ENCODE peak calls at places on chromosomes 12 and 14, in eight cellular contexts. S, G, Y, Q, K, N, Z and R are unnamed samples.

GRCh38 chr14:52602131-52602530 is 49.5 kb downstream of the GPR137C start:
- DNase-seq in S (no peak), G (no peak), Y (no peak), Q (no peak), K (no peak), N (no peak), Z (no peak), R (no peak)

GRCh38 chr14:52833891-52834290 is 42.5 kb upstream of the GNPNAT1 start:
- DNase-seq in S (no peak), G (no peak), Y (no peak), Q (peak; percentile 41), K (no peak), N (no peak), Z (no peak), R (no peak)

GRCh38 chr12:6158263-6158662 is 33.8 kb upstream of the VWF start:
- DNase-seq in S (no peak), G (no peak), Y (no peak), Q (no peak), K (no peak), N (peak; percentile 71), Z (peak; percentile 59), R (no peak)

GRCh38 chr12:108307006-108307405 is 32.1 kb downstream of the CMKLR1 start:
- DNase-seq in S (no peak), G (no peak), Y (no peak), Q (no peak), K (no peak), N (no peak), Z (peak; percentile 41), R (peak; percentile 93)

GRCh38 chr14:70601162-70601561 is 707 bp upstream of the MED6 start:
- DNase-seq in S (no peak), G (no peak), Y (no peak), Q (peak; percentile 87), K (no peak), N (no peak), Z (peak; percentile 41), R (peak; percentile 59)

GRCh38 chr12:6735448-6736191 is 11.8 kb downstream of the COPS7A start:
- DNase-seq in S (peak; percentile 52), G (no peak), Y (peak; percentile 65), Q (peak; percentile 63), K (peak; percentile 7), N (peak; percentile 63), Z (peak; percentile 58), R (peak; percentile 82)

GRCh38 chr14:105839425-105840265 is 313.3 kb downstream of the TMEM121 start:
- DNase-seq in S (no peak), G (peak; percentile 65), Y (no peak), Q (no peak), K (no peak), N (no peak), Z (no peak), R (no peak)

GRCh38 chr14:105086833-105087307 is 21.6 kb upstream of the GPR132 start:
- DNase-seq in S (peak; percentile 74), G (peak; percentile 94), Y (peak; percentile 81), Q (peak; percentile 76), K (peak; percentile 75), N (peak; percentile 68), Z (peak; percentile 73), R (peak; percentile 93)

GRCh38 chr14:70753518-70753953 is 55.8 kb downstream of the MAP3K9 start:
- DNase-seq in S (no peak), G (no peak), Y (no peak), Q (no peak), K (no peak), N (no peak), Z (no peak), R (no peak)

GRCh38 chr14:89293349-89293916 is 123.6 kb downstream of the FOXN3 start:
- DNase-seq in S (no peak), G (no peak), Y (no peak), Q (no peak), K (no peak), N (no peak), Z (no peak), R (no peak)

GRCh38 chr12:79371226-79371625 is 319.5 kb downstream of the PAWR start:
- DNase-seq in S (no peak), G (no peak), Y (no peak), Q (peak; percentile 57), K (no peak), N (no peak), Z (no peak), R (no peak)

GRCh38 chr12:132718644-132719043 is 8.0 kb downstream of the PGAM5 start:
- DNase-seq in S (no peak), G (no peak), Y (no peak), Q (no peak), K (no peak), N (no peak), Z (no peak), R (no peak)

GRCh38 chr12:113359133-113359938 is 949 bp downstream of the PLBD2 start:
- DNase-seq in S (peak; percentile 48), G (no peak), Y (peak; percentile 64), Q (no peak), K (no peak), N (no peak), Z (no peak), R (peak; percentile 26)

GRCh38 chr12:131249291-131250027 is 295.8 kb downstream of the ADGRD1 start:
- DNase-seq in S (no peak), G (no peak), Y (no peak), Q (no peak), K (no peak), N (no peak), Z (no peak), R (no peak)

GRCh38 chr12:49665384-49665783 is 41.8 kb downstream of the FMNL3 start:
- DNase-seq in S (no peak), G (no peak), Y (no peak), Q (no peak), K (no peak), N (no peak), Z (no peak), R (no peak)

GRCh38 chr12:46831335-46832083 is 5.7 kb upstream of the SLC38A4 start:
- DNase-seq in S (peak; percentile 25), G (no peak), Y (peak; percentile 85), Q (no peak), K (no peak), N (no peak), Z (peak; percentile 27), R (peak; percentile 44)

GRCh38 chr14:25048170-25049126 is 1.5 kb downstream of the STXBP6 start:
- DNase-seq in S (peak; percentile 59), G (no peak), Y (peak; percentile 70), Q (no peak), K (no peak), N (no peak), Z (no peak), R (peak; percentile 75)

GRCh38 chr14:35333347-35333730 is 41.2 kb downstream of the PSMA6 start:
- DNase-seq in S (no peak), G (no peak), Y (no peak), Q (no peak), K (no peak), N (no peak), Z (no peak), R (no peak)
- H3K4me3 ChIP-seq in S (no peak overlapping the region), G (no peak overlapping the region), Y (no peak overlapping the region), Q (no peak overlapping the region), K (peak overlapping the region; percentile 7), N (no peak overlapping the region), Z (no peak overlapping the region), R (no peak overlapping the region)

DNA sequence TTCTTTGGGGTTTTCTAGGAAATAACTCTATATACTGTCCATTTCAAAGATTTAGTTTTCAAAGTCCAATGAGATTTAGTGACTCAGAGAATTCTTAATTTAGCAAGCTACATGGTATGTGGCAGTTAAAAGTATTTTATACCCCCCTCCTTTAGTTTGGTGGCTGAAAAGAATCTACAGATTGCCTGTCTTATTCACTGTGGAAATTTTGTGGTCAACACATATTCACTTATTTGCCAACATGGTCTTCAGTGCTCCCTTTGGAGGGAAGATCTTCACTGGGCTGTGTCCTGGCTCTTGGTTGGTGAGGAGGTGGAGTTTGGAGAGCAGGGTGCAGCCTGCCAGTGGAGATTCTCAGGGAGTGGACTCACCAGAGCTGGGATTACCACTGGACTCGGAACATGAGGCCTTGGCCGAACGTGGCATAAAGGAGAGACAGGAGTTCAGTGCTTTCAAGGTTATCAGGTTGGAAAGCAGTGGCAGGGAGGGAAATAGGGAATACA is 39.8 kb downstream of the SAMD4A start:
- DNase-seq in S (peak; percentile 58), G (no peak), Y (peak; percentile 66), Q (no peak), K (no peak), N (no peak), Z (peak; percentile 74), R (peak; percentile 72)
- H3K4me1 ChIP-seq in S (peaks cover 64% of the 10 kb centered on the region), G (peaks cover 28% of the 10 kb centered on the region), Y (peaks cover 66% of the 10 kb centered on the region), Q (peaks cover 11% of the 10 kb centered on the region), K (no peaks in the 10 kb centered on the region), N (peaks cover 3% of the 10 kb centered on the region), Z (peaks cover 17% of the 10 kb centered on the region), R (peaks cover 40% of the 10 kb centered on the region)

GRCh38 chr14:76904100-76904739 is 78.0 kb downstream of the LRRC74A start:
- DNase-seq in S (peak; percentile 50), G (no peak), Y (peak; percentile 61), Q (no peak), K (no peak), N (no peak), Z (peak; percentile 96), R (peak; percentile 94)
- H3K4me3 ChIP-seq in S (no peak overlapping the region), G (no peak overlapping the region), Y (no peak overlapping the region), Q (no peak overlapping the region), K (no peak overlapping the region), N (no peak overlapping the region), Z (peak overlapping the region; percentile 60), R (peak overlapping the region; percentile 63)

DNA sequence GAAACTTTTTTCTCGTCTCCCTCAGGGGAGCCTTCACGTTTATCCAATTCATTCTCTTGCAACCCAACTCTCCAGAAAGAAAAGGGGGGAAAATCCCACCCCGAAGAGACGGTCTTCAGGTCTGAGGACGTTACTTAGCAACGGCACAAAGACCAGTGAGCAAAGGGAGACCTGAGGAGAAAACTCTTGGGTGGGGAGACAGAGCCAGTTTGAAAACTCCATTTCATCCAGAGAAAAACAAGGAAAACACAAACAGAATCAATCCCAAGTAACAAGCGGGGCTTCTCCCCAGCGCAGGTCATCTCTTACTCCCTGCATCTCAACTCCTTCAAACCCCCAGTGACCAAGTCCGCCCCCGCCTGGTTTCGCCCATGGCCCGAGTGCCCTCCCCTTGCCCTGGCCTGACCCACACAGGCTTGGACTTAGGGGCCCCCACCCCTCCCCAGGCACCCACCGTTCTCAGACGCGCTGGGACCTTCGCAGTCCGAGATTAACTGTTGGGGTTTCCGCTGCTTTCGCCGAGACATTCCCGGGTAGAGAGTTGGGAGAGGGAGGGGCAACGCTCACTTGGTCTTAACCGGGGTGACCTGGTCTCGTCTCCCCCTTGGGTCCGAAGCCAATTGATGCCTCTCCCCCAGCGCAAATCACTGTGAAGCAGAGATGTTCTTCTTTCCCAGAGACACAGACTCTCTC is 10.4 kb upstream of the SALL2 start:
- DNase-seq in S (no peak), G (no peak), Y (no peak), Q (peak; percentile 34), K (no peak), N (no peak), Z (no peak), R (no peak)
- H3K4me1 ChIP-seq in S (peaks cover 14% of the 10 kb centered on the region), G (no peaks in the 10 kb centered on the region), Y (peaks cover 12% of the 10 kb centered on the region), Q (peaks cover 52% of the 10 kb centered on the region), K (no peaks in the 10 kb centered on the region), N (no peaks in the 10 kb centered on the region), Z (peaks cover 6% of the 10 kb centered on the region), R (peaks cover 8% of the 10 kb centered on the region)